ENCODE peak calls at places on chromosomes 16 and 17, in six cellular contexts. V is activated CD4-positive, alpha-beta T cell treated with anti-CD3 and anti-CD28 coated beads for 48 hours; M is GM19239; E is astrocyte of the hippocampus; J is GM04504; T is CD8-positive, alpha-beta memory T cell. R is an unnamed sample.

GRCh38 chr17:27180322-27180721 is 113.6 kb upstream of the WSB1 start:
- DNase-seq in V (no peak), M (no peak), E (no peak), J (no peak), T (no peak), R (no peak)

GRCh38 chr16:51818342-51818944 is 667.4 kb upstream of the SALL1 start:
- DNase-seq in V (peak; percentile 48), M (no peak), E (peak; percentile 39), J (peak; percentile 40), T (no peak), R (no peak)

GRCh38 chr17:27530791-27531391 is 74.6 kb downstream of the KSR1 start:
- DNase-seq in V (no peak), M (no peak), E (peak; percentile 60), J (no peak), T (no peak), R (no peak)

GRCh38 chr17:81508639-81509047 is 4.0 kb downstream of the ACTG1 start:
- DNase-seq in V (no peak), M (no peak), E (no peak), J (no peak), T (no peak), R (no peak)

GRCh38 chr17:35801583-35802224 is 6.3 kb upstream of the MMP28 start:
- DNase-seq in V (peak; percentile 18), M (no peak), E (peak; percentile 92), J (no peak), T (no peak), R (no peak)

GRCh38 chr17:21452377-21453143 is 76.4 kb downstream of the KCNJ12 start:
- DNase-seq in V (peak; percentile 53), M (no peak), E (peak; percentile 74), J (peak; percentile 39), T (no peak), R (no peak)

GRCh38 chr17:63419949-63420867 is 25.9 kb downstream of the CYB561 start:
- DNase-seq in V (peak; percentile 39), M (no peak), E (no peak), J (no peak), T (no peak), R (peak; percentile 25)

GRCh38 chr16:57858635-57859034 is 56.3 kb upstream of the KIFC3 start:
- DNase-seq in V (no peak), M (no peak), E (no peak), J (no peak), T (no peak), R (no peak)

GRCh38 chr17:17921192-17922082 is 50.8 kb downstream of the TOM1L2 start:
- DNase-seq in V (no peak), M (no peak), E (peak; percentile 96), J (peak; percentile 78), T (no peak), R (no peak)

R was measured in CD8-positive, alpha-beta T cell.